ENCODE peak calls at places on chromosome 17, in nine cellular contexts. K is cardiac muscle cell; V is Calu3; M is stimulated activated CD8-positive, alpha-beta memory T cell treated with anti-CD3 and anti-CD28 coated beads, Interleukin-2, amount 100 ng/mL, for 48 hours; N is activated T-cell treated with anti-CD3 and anti-CD28 coated beads, Interleukin-2, amount 50 U/mL, for 48 hours; W is GOT3; A is fibroblast of mammary gland; S is tibial artery; B is SK-MEL-5. P is an unnamed sample.

GRCh38 chr17:7307686-7308624 is 527 bp downstream of the EIF5A start:
- DNase-seq in N (peak), K (peak), M (no peak), V (peak), B (peak), W (no peak), A (peak), S (peak), P (peak)

GRCh38 chr17:35729405-35729833 is 2.0 kb upstream of the RASL10B start:
- DNase-seq in M (no peak), A (no peak), W (no peak), K (no peak), S (no peak), B (no peak), N (no peak), V (no peak), P (no peak)

GRCh38 chr17:8700546-8700945 is 44.1 kb downstream of the CCDC42 start:
- DNase-seq in W (no peak), V (no peak), B (no peak), A (no peak), K (no peak), N (no peak), S (peak), M (no peak), P (no peak)

GRCh38 chr17:82222816-82223215 is 6.0 kb upstream of the SLC16A3 start:
- DNase-seq in K (no peak), A (no peak), B (no peak), M (no peak), V (no peak), N (no peak), W (no peak), S (no peak), P (no peak)

GRCh38 chr17:73566905-73567782 is 77.1 kb downstream of the SDK2 start:
- DNase-seq in B (no peak), A (no peak), S (no peak), N (peak), K (no peak), V (no peak), M (no peak), W (no peak), P (no peak)

GRCh38 chr17:29784661-29785060 is 145.4 kb downstream of the SSH2 start:
- DNase-seq in N (no peak), K (no peak), V (no peak), S (no peak), A (peak), M (no peak), B (no peak), W (no peak), P (no peak)

GRCh38 chr17:79830763-79831366 is 8.4 kb downstream of the CBX4 start:
- DNase-seq in S (no peak), A (no peak), K (peak), V (no peak), W (no peak), B (no peak), M (no peak), N (no peak), P (no peak)

GRCh38 chr17:58643147-58643546 is 48.7 kb downstream of the TEX14 start:
- DNase-seq in V (no peak), N (no peak), W (no peak), B (no peak), S (no peak), A (peak), M (no peak), K (no peak), P (no peak)

GRCh38 chr17:48100160-48100559 is 1.1 kb downstream of the CBX1 start:
- DNase-seq in W (no peak), V (no peak), A (peak), S (no peak), B (no peak), K (no peak), N (no peak), M (no peak), P (no peak)

GRCh38 chr17:16282522-16282921 is 65.5 kb downstream of the PIGL start:
- DNase-seq in W (no peak), B (no peak), V (no peak), S (no peak), K (no peak), A (peak), N (no peak), M (no peak), P (no peak)

GRCh38 chr17:29589524-29590260 is at the start of gene GIT1:
- DNase-seq in M (peak), S (peak), A (peak), W (no peak), N (peak), V (peak), B (peak), K (peak), P (peak)

GRCh38 chr17:39487946-39488345 is 26.7 kb downstream of the CDK12 start:
- DNase-seq in B (no peak), S (peak), N (peak), K (no peak), M (no peak), A (peak), W (no peak), V (no peak), P (no peak)

GRCh38 chr17:73644145-73645049 is at the start of gene SDK2:
- DNase-seq in S (no peak), W (no peak), V (peak), A (no peak), K (peak), M (no peak), N (peak), B (no peak), P (peak)

GRCh38 chr17:81223758-81224122 is 975 bp upstream of the CEP131 start:
- DNase-seq in V (no peak), M (no peak), N (no peak), B (no peak), S (no peak), K (no peak), A (no peak), W (no peak), P (no peak)

GRCh38 chr17:42780816-42781638 is 617 bp downstream of the WNK4 start:
- DNase-seq in S (no peak), V (no peak), B (no peak), M (no peak), K (peak), A (no peak), W (no peak), N (no peak), P (no peak)

GRCh38 chr17:79548116-79548515 is 62.7 kb downstream of the RBFOX3 start:
- DNase-seq in S (no peak), W (no peak), N (no peak), A (no peak), K (no peak), V (no peak), M (no peak), B (no peak), P (no peak)

GRCh38 chr17:28112199-28112995 is 69.9 kb downstream of the NLK start:
- DNase-seq in M (no peak), A (peak), K (no peak), V (no peak), B (no peak), N (no peak), S (no peak), W (no peak), P (no peak)

GRCh38 chr17:61425682-61426481 is 26.2 kb downstream of the TBX2 start:
- DNase-seq in V (no peak), N (no peak), K (no peak), A (no peak), M (no peak), S (no peak), W (no peak), B (peak), P (no peak)

GRCh38 chr17:63579633-63580032 is 21.1 kb upstream of the TACO1 start:
- DNase-seq in S (no peak), V (no peak), A (no peak), W (no peak), M (no peak), B (no peak), K (no peak), N (no peak), P (no peak)

GRCh38 chr17:1720856-1721386 is 3.6 kb upstream of the WDR81 start:
- DNase-seq in N (peak), W (no peak), V (peak), K (peak), A (peak), M (peak), S (peak), B (peak), P (peak)

GRCh38 chr17:74566132-74566753 is 1.1 kb downstream of the CD300H start:
- DNase-seq in A (peak), W (no peak), N (peak), M (peak), B (peak), K (peak), V (peak), S (no peak), P (peak)